ENCODE peak calls at places on chromosomes 7 and 10, in five cellular contexts. U, N, T, M and B are unnamed samples.

GRCh38 chr10:30538086-30538485 is 91.5 kb downstream of the LYZL2 start:
- DNase-seq in U (no peak), N (no peak), T (peak), M (no peak), B (no peak)

GRCh38 chr10:73586583-73586984 is 4.6 kb downstream of the USP54 start:
- DNase-seq in U (no peak), N (no peak), T (peak), M (no peak), B (no peak)

GRCh38 chr7:35797311-35797710 is 3.5 kb upstream of the SEPTIN7 start:
- DNase-seq in U (no peak), N (no peak), T (no peak), M (no peak), B (no peak)

GRCh38 chr10:5447611-5448071 is 35.3 kb downstream of the NET1 start:
- DNase-seq in U (no peak), N (no peak), T (peak), M (no peak), B (no peak)

GRCh38 chr10:53508197-53508596 is 735.6 kb upstream of the MBL2 start:
- DNase-seq in U (no peak), N (no peak), T (no peak), M (no peak), B (no peak)

GRCh38 chr10:129419386-129419785 is 47.7 kb upstream of the MGMT start:
- DNase-seq in U (no peak), N (no peak), T (no peak), M (no peak), B (no peak)

GRCh38 chr7:96968981-96969380 is 36.4 kb upstream of the DLX6 start:
- DNase-seq in U (no peak), N (no peak), T (no peak), M (no peak), B (no peak)

GRCh38 chr7:18019562-18019961 is 8.1 kb downstream of the PRPS1L1 start:
- DNase-seq in U (no peak), N (no peak), T (peak), M (no peak), B (no peak)

GRCh38 chr10:114626841-114627240 is 31.2 kb downstream of the ABLIM1 start:
- DNase-seq in U (no peak), N (no peak), T (peak), M (no peak), B (no peak)

GRCh38 chr10:113425596-113425995 is 127.3 kb upstream of the HABP2 start:
- DNase-seq in U (no peak), N (no peak), T (no peak), M (no peak), B (no peak)

GRCh38 chr10:86801995-86802394 is 45.6 kb downstream of the BMPR1A start:
- DNase-seq in U (no peak), N (no peak), T (no peak), M (no peak), B (no peak)

GRCh38 chr10:117944676-117945447 is 101.9 kb downstream of the RAB11FIP2 start:
- DNase-seq in U (no peak), N (no peak), T (peak), M (no peak), B (no peak)

GRCh38 chr7:123747620-123748141 is 1.1 kb downstream of the WASL start:
- DNase-seq in U (peak), N (peak), T (peak), M (peak), B (no peak)

GRCh38 chr7:41994746-41995110 is 242.3 kb downstream of the GLI3 start:
- DNase-seq in U (no peak), N (no peak), T (no peak), M (no peak), B (no peak)

GRCh38 chr7:92836489-92837213 is at the start of gene CDK6:
- DNase-seq in U (peak), N (no peak), T (peak), M (peak), B (peak)

GRCh38 chr7:47873767-47874166 is 74.5 kb downstream of the PKD1L1 start:
- DNase-seq in U (no peak), N (no peak), T (peak), M (no peak), B (no peak)

GRCh38 chr7:123208793-123209192 is 9.0 kb upstream of the SLC13A1 start:
- DNase-seq in U (no peak), N (no peak), T (no peak), M (no peak), B (no peak)

GRCh38 chr7:35905555-35905954 is 104.7 kb downstream of the SEPTIN7 start:
- DNase-seq in U (no peak), N (no peak), T (peak), M (no peak), B (no peak)

GRCh38 chr10:58435297-58435696 is 50.1 kb downstream of the TFAM start:
- DNase-seq in U (no peak), N (no peak), T (peak), M (no peak), B (no peak)

GRCh38 chr10:70053212-70053895 is 708 bp downstream of the MACROH2A2 start:
- DNase-seq in U (no peak), N (peak), T (no peak), M (peak), B (no peak)

GRCh38 chr7:25858200-25858561 is 293.8 kb upstream of the NFE2L3 start:
- DNase-seq in U (no peak), N (no peak), T (no peak), M (no peak), B (no peak)

GRCh38 chr10:50260791-50261281 is 9.5 kb upstream of the ASAH2 start:
- DNase-seq in U (no peak), N (no peak), T (no peak), M (no peak), B (no peak)